ENCODE peak calls at places on chromosome 14, in six cellular contexts. One of them, this sample, is unnamed.
A peak's percentile ranks its signal among the peaks of the same experiment; 100 is the strongest.

GRCh38 chr14:67882973-67883372 is 63.4 kb downstream of the RAD51B start:
- DNase-seq in upper lobe of right lung: no peak
- DNase-seq in GM20000: no peak
- DNase-seq in astrocyte of the spinal cord: no peak
- DNase-seq in nephron progenitor cell: no peak
- DNase-seq in epithelial cell of esophagus: no peak
- DNase-seq in this sample: no peak

GRCh38 chr14:61730756-61731373 is 31.4 kb upstream of the SNAPC1 start:
- DNase-seq in upper lobe of right lung: no peak
- DNase-seq in GM20000: no peak
- DNase-seq in astrocyte of the spinal cord: no peak
- DNase-seq in nephron progenitor cell: no peak
- DNase-seq in epithelial cell of esophagus: no peak
- DNase-seq in this sample: no peak

GRCh38 chr14:23693252-23693775 is 57.1 kb downstream of the DHRS2 start:
- DNase-seq in upper lobe of right lung: no peak
- DNase-seq in GM20000: no peak
- DNase-seq in astrocyte of the spinal cord: no peak
- DNase-seq in nephron progenitor cell: no peak
- DNase-seq in epithelial cell of esophagus: no peak
- DNase-seq in this sample: no peak

GRCh38 chr14:76574416-76574815 is 186.9 kb upstream of the VASH1 start:
- DNase-seq in upper lobe of right lung: no peak
- DNase-seq in GM20000: no peak
- DNase-seq in astrocyte of the spinal cord: no peak
- DNase-seq in nephron progenitor cell: no peak
- DNase-seq in epithelial cell of esophagus: no peak
- DNase-seq in this sample: no peak

GRCh38 chr14:66228267-66228970 is 257.8 kb upstream of the CCDC196 start:
- DNase-seq in upper lobe of right lung: no peak
- DNase-seq in GM20000: no peak
- DNase-seq in astrocyte of the spinal cord: peak; percentile 5
- DNase-seq in nephron progenitor cell: no peak
- DNase-seq in epithelial cell of esophagus: peak; percentile 81
- DNase-seq in this sample: peak; percentile 35

GRCh38 chr14:74792249-74793039 is 29.3 kb downstream of the YLPM1 start:
- DNase-seq in upper lobe of right lung: no peak
- DNase-seq in GM20000: no peak
- DNase-seq in astrocyte of the spinal cord: no peak
- DNase-seq in nephron progenitor cell: no peak
- DNase-seq in epithelial cell of esophagus: no peak
- DNase-seq in this sample: no peak

GRCh38 chr14:100292301-100292775 is 13.9 kb downstream of the SLC25A29 start:
- DNase-seq in upper lobe of right lung: peak; percentile 55
- DNase-seq in GM20000: no peak
- DNase-seq in astrocyte of the spinal cord: no peak
- DNase-seq in nephron progenitor cell: no peak
- DNase-seq in epithelial cell of esophagus: no peak
- DNase-seq in this sample: no peak

GRCh38 chr14:55332654-55333570 is 61.7 kb downstream of the FBXO34 start:
- DNase-seq in upper lobe of right lung: no peak
- DNase-seq in GM20000: no peak
- DNase-seq in astrocyte of the spinal cord: peak; percentile 51
- DNase-seq in nephron progenitor cell: no peak
- DNase-seq in epithelial cell of esophagus: no peak
- DNase-seq in this sample: no peak

GRCh38 chr14:73727181-73727580 is 13.0 kb upstream of the PNMA1 start:
- DNase-seq in upper lobe of right lung: peak; percentile 61
- DNase-seq in GM20000: no peak
- DNase-seq in astrocyte of the spinal cord: no peak
- DNase-seq in nephron progenitor cell: no peak
- DNase-seq in epithelial cell of esophagus: no peak
- DNase-seq in this sample: no peak

GRCh38 chr14:104856869-104857860 is 7.9 kb upstream of the CEP170B start:
- DNase-seq in upper lobe of right lung: peak; percentile 17
- DNase-seq in GM20000: no peak
- DNase-seq in astrocyte of the spinal cord: no peak
- DNase-seq in nephron progenitor cell: no peak
- DNase-seq in epithelial cell of esophagus: no peak
- DNase-seq in this sample: no peak

GRCh38 chr14:103905861-103906456 is 22.3 kb upstream of the TDRD9 start:
- DNase-seq in upper lobe of right lung: no peak
- DNase-seq in GM20000: no peak
- DNase-seq in astrocyte of the spinal cord: no peak
- DNase-seq in nephron progenitor cell: peak; percentile 43
- DNase-seq in epithelial cell of esophagus: no peak
- DNase-seq in this sample: no peak

GRCh38 chr14:64506751-64507150 is 2.2 kb downstream of the ZBTB1 start:
- DNase-seq in upper lobe of right lung: no peak
- DNase-seq in GM20000: peak; percentile 30
- DNase-seq in astrocyte of the spinal cord: no peak
- DNase-seq in nephron progenitor cell: no peak
- DNase-seq in epithelial cell of esophagus: no peak
- DNase-seq in this sample: no peak

GRCh38 chr14:38867561-38868150 is 235.4 kb downstream of the SEC23A start:
- DNase-seq in upper lobe of right lung: peak; percentile 66
- DNase-seq in GM20000: peak; percentile 39
- DNase-seq in astrocyte of the spinal cord: peak; percentile 76
- DNase-seq in nephron progenitor cell: peak; percentile 76
- DNase-seq in epithelial cell of esophagus: peak; percentile 81
- DNase-seq in this sample: peak; percentile 64

GRCh38 chr14:64930085-64930843 is 12.3 kb downstream of the GPX2 start:
- DNase-seq in upper lobe of right lung: no peak
- DNase-seq in GM20000: no peak
- DNase-seq in astrocyte of the spinal cord: no peak
- DNase-seq in nephron progenitor cell: no peak
- DNase-seq in epithelial cell of esophagus: no peak
- DNase-seq in this sample: no peak

GRCh38 chr14:77059276-77059934 is 30.9 kb upstream of the IRF2BPL start:
- DNase-seq in upper lobe of right lung: no peak
- DNase-seq in GM20000: no peak
- DNase-seq in astrocyte of the spinal cord: peak; percentile 93
- DNase-seq in nephron progenitor cell: no peak
- DNase-seq in epithelial cell of esophagus: peak; percentile 79
- DNase-seq in this sample: peak; percentile 56

GRCh38 chr14:54444701-54445100 is 3.5 kb upstream of the CNIH1 start:
- DNase-seq in upper lobe of right lung: no peak
- DNase-seq in GM20000: no peak
- DNase-seq in astrocyte of the spinal cord: no peak
- DNase-seq in nephron progenitor cell: no peak
- DNase-seq in epithelial cell of esophagus: no peak
- DNase-seq in this sample: no peak

GRCh38 chr14:88030079-88030478 is 25.1 kb downstream of the GPR65 start:
- DNase-seq in upper lobe of right lung: no peak
- DNase-seq in GM20000: no peak
- DNase-seq in astrocyte of the spinal cord: no peak
- DNase-seq in nephron progenitor cell: no peak
- DNase-seq in epithelial cell of esophagus: no peak
- DNase-seq in this sample: no peak

GRCh38 chr14:61593330-61593729 is 102.0 kb upstream of the HIF1A start:
- DNase-seq in upper lobe of right lung: no peak
- DNase-seq in GM20000: no peak
- DNase-seq in astrocyte of the spinal cord: no peak
- DNase-seq in nephron progenitor cell: no peak
- DNase-seq in epithelial cell of esophagus: no peak
- DNase-seq in this sample: no peak

GRCh38 chr14:69325646-69326265 is 65.8 kb downstream of the GALNT16 start:
- DNase-seq in upper lobe of right lung: peak; percentile 25
- DNase-seq in GM20000: no peak
- DNase-seq in astrocyte of the spinal cord: no peak
- DNase-seq in nephron progenitor cell: no peak
- DNase-seq in epithelial cell of esophagus: no peak
- DNase-seq in this sample: no peak
- TF ChIP-seq CTCF in upper lobe of right lung: no peak
- TF ChIP-seq CTCF in GM20000: no peak
- TF ChIP-seq CTCF in astrocyte of the spinal cord: no peak
- TF ChIP-seq CTCF in nephron progenitor cell: no peak
- TF ChIP-seq CTCF in epithelial cell of esophagus: peak; percentile 16
- TF ChIP-seq CTCF in this sample: no peak

DNA sequence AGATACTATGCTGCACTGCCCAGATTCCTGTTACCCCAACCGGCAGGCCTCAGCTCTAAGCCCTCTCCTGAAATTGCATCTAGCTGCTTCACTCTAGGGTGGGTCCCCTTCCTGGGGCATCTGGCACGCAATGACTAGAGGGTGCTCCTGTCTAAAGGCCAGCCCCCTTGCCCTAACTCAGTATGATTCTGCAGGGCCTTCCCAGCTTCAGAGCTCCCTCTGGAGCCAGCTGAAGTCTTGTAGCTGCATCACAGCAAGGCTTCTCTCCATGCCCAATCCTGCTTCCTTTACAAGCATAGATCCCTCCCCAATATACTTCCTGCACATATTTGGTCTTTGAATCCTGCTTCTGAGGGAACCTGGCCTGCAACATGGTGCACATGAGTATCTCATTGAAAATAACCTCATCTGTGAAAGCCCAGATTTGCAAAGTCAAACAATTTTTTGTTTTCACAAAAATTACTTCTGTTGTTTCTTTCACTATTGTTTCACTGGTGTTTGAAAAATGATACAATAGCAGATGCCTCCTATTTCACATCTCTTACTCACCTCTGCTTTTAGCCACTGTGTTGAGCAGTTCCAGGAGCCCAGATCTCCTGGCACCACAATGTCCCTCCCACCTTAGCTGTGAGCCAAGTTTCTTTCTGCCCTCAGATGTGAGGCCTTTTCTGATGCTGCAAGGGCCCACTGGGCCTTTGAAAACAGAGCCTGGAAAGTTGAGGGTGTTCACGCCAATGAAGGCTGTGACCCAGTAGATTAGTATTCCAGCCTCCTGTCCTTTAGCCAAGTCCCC is 169.5 kb upstream of the EGLN3 start:
- DNase-seq in upper lobe of right lung: no peak
- DNase-seq in GM20000: no peak
- DNase-seq in astrocyte of the spinal cord: no peak
- DNase-seq in nephron progenitor cell: no peak
- DNase-seq in epithelial cell of esophagus: no peak
- DNase-seq in this sample: no peak
- TF ChIP-seq CTCF in upper lobe of right lung: no peak
- TF ChIP-seq CTCF in GM20000: no peak
- TF ChIP-seq CTCF in astrocyte of the spinal cord: no peak
- TF ChIP-seq CTCF in nephron progenitor cell: no peak
- TF ChIP-seq CTCF in epithelial cell of esophagus: no peak
- TF ChIP-seq CTCF in this sample: no peak

GRCh38 chr14:94483729-94484275 is 7.8 kb upstream of the SERPINA9 start:
- DNase-seq in upper lobe of right lung: no peak
- DNase-seq in GM20000: no peak
- DNase-seq in astrocyte of the spinal cord: no peak
- DNase-seq in nephron progenitor cell: no peak
- DNase-seq in epithelial cell of esophagus: peak; percentile 29
- DNase-seq in this sample: no peak
- TF ChIP-seq CTCF in upper lobe of right lung: no peak
- TF ChIP-seq CTCF in GM20000: no peak
- TF ChIP-seq CTCF in astrocyte of the spinal cord: no peak
- TF ChIP-seq CTCF in nephron progenitor cell: no peak
- TF ChIP-seq CTCF in epithelial cell of esophagus: no peak
- TF ChIP-seq CTCF in this sample: no peak

GRCh38 chr14:46951103-46951502 is 299.5 kb upstream of the RPL10L start:
- DNase-seq in upper lobe of right lung: no peak
- DNase-seq in GM20000: no peak
- DNase-seq in astrocyte of the spinal cord: no peak
- DNase-seq in nephron progenitor cell: no peak
- DNase-seq in epithelial cell of esophagus: no peak
- DNase-seq in this sample: no peak
- TF ChIP-seq CTCF in upper lobe of right lung: no peak
- TF ChIP-seq CTCF in GM20000: no peak
- TF ChIP-seq CTCF in astrocyte of the spinal cord: no peak
- TF ChIP-seq CTCF in nephron progenitor cell: no peak
- TF ChIP-seq CTCF in epithelial cell of esophagus: peak; percentile 17
- TF ChIP-seq CTCF in this sample: no peak

GRCh38 chr14:22610931-22611330 is 12.8 kb downstream of the ABHD4 start:
- DNase-seq in upper lobe of right lung: no peak
- DNase-seq in GM20000: no peak
- DNase-seq in astrocyte of the spinal cord: no peak
- DNase-seq in nephron progenitor cell: no peak
- DNase-seq in epithelial cell of esophagus: no peak
- DNase-seq in this sample: no peak
- TF ChIP-seq CTCF in upper lobe of right lung: no peak
- TF ChIP-seq CTCF in GM20000: no peak
- TF ChIP-seq CTCF in astrocyte of the spinal cord: no peak
- TF ChIP-seq CTCF in nephron progenitor cell: no peak
- TF ChIP-seq CTCF in epithelial cell of esophagus: no peak
- TF ChIP-seq CTCF in this sample: no peak